ENCODE peak calls at places on chromosomes 13 and 19, in eight cellular contexts. One of them, this sample, is unnamed.

GRCh38 chr13:45356966-45357689 is 16.1 kb upstream of the TPT1 start:
- DNase-seq in AG04450: no peak
- DNase-seq in neural crest cell: no peak
- DNase-seq in ovary: no peak
- DNase-seq in NCI-H1105: no peak
- DNase-seq in myocyte: peak
- DNase-seq in A549: no peak
- DNase-seq in iris pigment epithelial cell: no peak
- DNase-seq in this sample: no peak

GRCh38 chr19:21202865-21203494 is 61.1 kb downstream of the ZNF431 start:
- DNase-seq in AG04450: no peak
- DNase-seq in neural crest cell: peak
- DNase-seq in ovary: no peak
- DNase-seq in NCI-H1105: no peak
- DNase-seq in myocyte: peak
- DNase-seq in A549: peak
- DNase-seq in iris pigment epithelial cell: peak
- DNase-seq in this sample: peak

GRCh38 chr13:98942997-98943396 is 34.9 kb downstream of the DOCK9 start:
- DNase-seq in AG04450: no peak
- DNase-seq in neural crest cell: no peak
- DNase-seq in ovary: no peak
- DNase-seq in NCI-H1105: no peak
- DNase-seq in myocyte: no peak
- DNase-seq in A549: no peak
- DNase-seq in iris pigment epithelial cell: peak
- DNase-seq in this sample: no peak

GRCh38 chr13:97238432-97238831 is 16.3 kb downstream of the MBNL2 start:
- DNase-seq in AG04450: no peak
- DNase-seq in neural crest cell: no peak
- DNase-seq in ovary: no peak
- DNase-seq in NCI-H1105: no peak
- DNase-seq in myocyte: no peak
- DNase-seq in A549: no peak
- DNase-seq in iris pigment epithelial cell: no peak
- DNase-seq in this sample: no peak

GRCh38 chr19:42057856-42058255 is 12.2 kb downstream of the GRIK5 start:
- DNase-seq in AG04450: no peak
- DNase-seq in neural crest cell: no peak
- DNase-seq in ovary: no peak
- DNase-seq in NCI-H1105: no peak
- DNase-seq in myocyte: peak
- DNase-seq in A549: no peak
- DNase-seq in iris pigment epithelial cell: no peak
- DNase-seq in this sample: no peak

GRCh38 chr13:96091932-96092253 is 2.0 kb downstream of the HS6ST3 start:
- DNase-seq in AG04450: no peak
- DNase-seq in neural crest cell: no peak
- DNase-seq in ovary: no peak
- DNase-seq in NCI-H1105: no peak
- DNase-seq in myocyte: no peak
- DNase-seq in A549: no peak
- DNase-seq in iris pigment epithelial cell: no peak
- DNase-seq in this sample: no peak

GRCh38 chr13:41722684-41723083 is 238.2 kb downstream of the VWA8 start:
- DNase-seq in AG04450: no peak
- DNase-seq in neural crest cell: no peak
- DNase-seq in ovary: no peak
- DNase-seq in NCI-H1105: no peak
- DNase-seq in myocyte: no peak
- DNase-seq in A549: no peak
- DNase-seq in iris pigment epithelial cell: no peak
- DNase-seq in this sample: no peak

GRCh38 chr13:111882351-111882750 is 184.6 kb upstream of the SOX1 start:
- DNase-seq in AG04450: no peak
- DNase-seq in neural crest cell: no peak
- DNase-seq in ovary: no peak
- DNase-seq in NCI-H1105: no peak
- DNase-seq in myocyte: no peak
- DNase-seq in A549: no peak
- DNase-seq in iris pigment epithelial cell: no peak
- DNase-seq in this sample: no peak

GRCh38 chr19:54369082-54369691 is 4.5 kb upstream of the LAIR1 start:
- DNase-seq in AG04450: no peak
- DNase-seq in neural crest cell: no peak
- DNase-seq in ovary: no peak
- DNase-seq in NCI-H1105: no peak
- DNase-seq in myocyte: no peak
- DNase-seq in A549: no peak
- DNase-seq in iris pigment epithelial cell: no peak
- DNase-seq in this sample: no peak